ENCODE peak calls at places on chromosomes 3 and 15, in four cellular contexts. One of them, this sample, is unnamed.

GRCh38 chr3:123327480-123327879 is 121.4 kb downstream of the ADCY5 start:
- DNase-seq in breast epithelium: no peak
- DNase-seq in lung: no peak
- DNase-seq in progenitor cell of endocrine pancreas: no peak
- DNase-seq in this sample: no peak

GRCh38 chr3:12237912-12238650 is 50.8 kb upstream of the PPARG start:
- DNase-seq in lung: no peak
- DNase-seq in progenitor cell of endocrine pancreas: no peak
- DNase-seq in breast epithelium: no peak
- DNase-seq in this sample: no peak

GRCh38 chr3:12179441-12179840 is 20.7 kb upstream of the TIMP4 start:
- DNase-seq in lung: no peak
- DNase-seq in breast epithelium: no peak
- DNase-seq in progenitor cell of endocrine pancreas: no peak
- DNase-seq in this sample: no peak

GRCh38 chr15:95591886-95592285 is 738.6 kb upstream of the NR2F2 start:
- DNase-seq in breast epithelium: no peak
- DNase-seq in lung: no peak
- DNase-seq in progenitor cell of endocrine pancreas: no peak
- DNase-seq in this sample: no peak

GRCh38 chr3:139421034-139421433 is 31.6 kb upstream of the COPB2 start:
- DNase-seq in lung: no peak
- DNase-seq in progenitor cell of endocrine pancreas: no peak
- DNase-seq in breast epithelium: no peak
- DNase-seq in this sample: no peak

GRCh38 chr3:183984749-183985729 is 32.6 kb downstream of the ABCC5 start:
- DNase-seq in progenitor cell of endocrine pancreas: no peak
- DNase-seq in breast epithelium: no peak
- DNase-seq in lung: no peak
- DNase-seq in this sample: no peak

GRCh38 chr3:186432944-186433732 is 71.1 kb upstream of the DGKG start:
- DNase-seq in breast epithelium: no peak
- DNase-seq in lung: no peak
- DNase-seq in progenitor cell of endocrine pancreas: no peak
- DNase-seq in this sample: no peak

GRCh38 chr3:46089237-46090011 is 62.1 kb upstream of the XCR1 start:
- DNase-seq in lung: peak
- DNase-seq in progenitor cell of endocrine pancreas: no peak
- DNase-seq in breast epithelium: no peak
- DNase-seq in this sample: peak

GRCh38 chr15:50925281-50925680 is 16.8 kb downstream of the AP4E1 start:
- DNase-seq in progenitor cell of endocrine pancreas: no peak
- DNase-seq in breast epithelium: no peak
- DNase-seq in lung: no peak
- DNase-seq in this sample: no peak

GRCh38 chr3:27202959-27203358 is 166.2 kb downstream of the NEK10 start:
- DNase-seq in breast epithelium: no peak
- DNase-seq in progenitor cell of endocrine pancreas: no peak
- DNase-seq in lung: no peak
- DNase-seq in this sample: no peak

GRCh38 chr3:105553851-105554250 is 187.1 kb downstream of the ALCAM start:
- DNase-seq in progenitor cell of endocrine pancreas: no peak
- DNase-seq in breast epithelium: no peak
- DNase-seq in lung: no peak
- DNase-seq in this sample: no peak

GRCh38 chr3:87336761-87337160 is 60.4 kb upstream of the POU1F1 start:
- DNase-seq in progenitor cell of endocrine pancreas: no peak
- DNase-seq in lung: no peak
- DNase-seq in breast epithelium: no peak
- DNase-seq in this sample: no peak

GRCh38 chr3:133991637-133992036 is 38.1 kb downstream of the SLCO2A1 start:
- DNase-seq in progenitor cell of endocrine pancreas: no peak
- DNase-seq in breast epithelium: no peak
- DNase-seq in lung: no peak
- DNase-seq in this sample: no peak

GRCh38 chr3:30577788-30578187 is 28.6 kb upstream of the TGFBR2 start:
- DNase-seq in progenitor cell of endocrine pancreas: no peak
- DNase-seq in breast epithelium: no peak
- DNase-seq in lung: no peak
- DNase-seq in this sample: no peak

GRCh38 chr3:173403376-173403775 is 5.8 kb downstream of the NLGN1 start:
- DNase-seq in progenitor cell of endocrine pancreas: no peak
- DNase-seq in breast epithelium: no peak
- DNase-seq in lung: no peak
- DNase-seq in this sample: no peak

GRCh38 chr3:25508901-25509300 is 80.8 kb downstream of the RARB start:
- DNase-seq in progenitor cell of endocrine pancreas: no peak
- DNase-seq in lung: no peak
- DNase-seq in breast epithelium: no peak
- DNase-seq in this sample: no peak

GRCh38 chr3:124509884-124510283 is 220.4 kb upstream of the UMPS start:
- DNase-seq in breast epithelium: no peak
- DNase-seq in progenitor cell of endocrine pancreas: no peak
- DNase-seq in lung: no peak
- DNase-seq in this sample: no peak

GRCh38 chr15:67563961-67564570 is 21.6 kb downstream of the MAP2K5 start:
- DNase-seq in lung: no peak
- DNase-seq in breast epithelium: no peak
- DNase-seq in progenitor cell of endocrine pancreas: no peak
- DNase-seq in this sample: no peak
- TF ChIP-seq CTCF in lung: no peak
- TF ChIP-seq CTCF in breast epithelium: no peak
- TF ChIP-seq CTCF in progenitor cell of endocrine pancreas: no peak
- TF ChIP-seq CTCF in this sample: no peak

GRCh38 chr3:113552851-113553250 is 20.5 kb downstream of the SIDT1 start:
- DNase-seq in lung: no peak
- DNase-seq in progenitor cell of endocrine pancreas: no peak
- DNase-seq in breast epithelium: no peak
- DNase-seq in this sample: no peak
- TF ChIP-seq CTCF in lung: no peak
- TF ChIP-seq CTCF in progenitor cell of endocrine pancreas: no peak
- TF ChIP-seq CTCF in breast epithelium: no peak
- TF ChIP-seq CTCF in this sample: no peak

GRCh38 chr3:52495777-52496602 is 852 bp downstream of the STAB1 start:
- DNase-seq in breast epithelium: no peak
- DNase-seq in lung: peak
- DNase-seq in progenitor cell of endocrine pancreas: no peak
- DNase-seq in this sample: no peak

GRCh38 chr3:52501046-52501445 is 5.9 kb downstream of the STAB1 start:
- DNase-seq in lung: no peak
- DNase-seq in breast epithelium: no peak
- DNase-seq in progenitor cell of endocrine pancreas: no peak
- DNase-seq in this sample: no peak

GRCh38 chr3:52502001-52502400 is 6.9 kb downstream of the STAB1 start:
- DNase-seq in lung: no peak
- DNase-seq in progenitor cell of endocrine pancreas: no peak
- DNase-seq in breast epithelium: no peak
- DNase-seq in this sample: no peak

GRCh38 chr3:52495096-52495495 is at the start of gene STAB1:
- DNase-seq in lung: peak
- DNase-seq in breast epithelium: peak
- DNase-seq in progenitor cell of endocrine pancreas: no peak
- DNase-seq in this sample: no peak

GRCh38 chr3:52498134-52499054 is 3.3 kb downstream of the STAB1 start:
- DNase-seq in breast epithelium: no peak
- DNase-seq in progenitor cell of endocrine pancreas: no peak
- DNase-seq in lung: peak
- DNase-seq in this sample: peak
- TF ChIP-seq CTCF in breast epithelium: no peak
- TF ChIP-seq CTCF in progenitor cell of endocrine pancreas: no peak
- TF ChIP-seq CTCF in lung: no peak
- TF ChIP-seq CTCF in this sample: no peak

GRCh38 chr15:25492315-25492714 is 53.5 kb upstream of the UBE3A start:
- DNase-seq in lung: no peak
- DNase-seq in breast epithelium: no peak
- DNase-seq in progenitor cell of endocrine pancreas: no peak
- DNase-seq in this sample: no peak
- TF ChIP-seq CTCF in lung: no peak
- TF ChIP-seq CTCF in breast epithelium: no peak
- TF ChIP-seq CTCF in progenitor cell of endocrine pancreas: no peak
- TF ChIP-seq CTCF in this sample: no peak

GRCh38 chr3:61562042-61562809 is 855 bp downstream of the PTPRG start:
- DNase-seq in breast epithelium: no peak
- DNase-seq in lung: no peak
- DNase-seq in progenitor cell of endocrine pancreas: peak
- DNase-seq in this sample: peak

GRCh38 chr3:61562810-61563613 is 1.6 kb downstream of the PTPRG start:
- DNase-seq in breast epithelium: no peak
- DNase-seq in progenitor cell of endocrine pancreas: peak
- DNase-seq in lung: no peak
- DNase-seq in this sample: peak

GRCh38 chr3:61565569-61565968 is 4.2 kb downstream of the PTPRG start:
- DNase-seq in breast epithelium: no peak
- DNase-seq in progenitor cell of endocrine pancreas: no peak
- DNase-seq in lung: no peak
- DNase-seq in this sample: no peak

GRCh38 chr3:61563614-61564404 is 2.4 kb downstream of the PTPRG start:
- DNase-seq in progenitor cell of endocrine pancreas: no peak
- DNase-seq in lung: no peak
- DNase-seq in breast epithelium: no peak
- DNase-seq in this sample: no peak

DNA sequence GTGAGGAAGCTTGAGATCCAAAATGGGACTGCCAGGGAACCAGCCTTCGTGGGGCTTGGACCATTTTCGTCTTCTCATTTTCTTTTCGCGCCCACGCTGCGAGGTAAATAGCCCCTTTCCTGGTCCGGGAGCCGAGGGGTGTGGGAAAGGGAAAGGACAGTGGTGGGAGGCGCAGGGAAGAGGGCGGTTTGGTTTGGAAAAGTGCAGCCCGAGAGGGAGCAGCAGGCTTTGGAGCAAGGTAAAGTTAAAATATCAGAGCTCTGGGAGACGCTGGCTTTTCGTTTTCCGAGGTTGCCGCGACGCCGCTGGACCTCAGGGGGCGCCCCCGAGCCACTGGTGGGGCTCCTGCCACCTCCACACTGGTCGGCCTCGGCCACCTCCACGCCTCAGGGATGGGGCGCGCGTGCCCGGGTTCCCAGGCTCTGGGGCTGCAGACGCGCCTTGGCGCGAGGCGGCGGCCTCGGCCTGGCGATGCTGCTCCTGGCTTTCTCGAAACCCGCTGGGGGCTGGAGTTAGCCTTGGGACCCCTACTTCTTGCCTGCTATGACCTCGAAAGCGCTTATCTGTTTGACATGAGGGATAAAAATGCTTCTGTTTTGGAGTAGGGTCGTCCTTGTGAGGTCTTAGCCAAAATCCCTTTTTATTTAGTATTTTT is 3.2 kb downstream of the PTPRG start:
- DNase-seq in progenitor cell of endocrine pancreas: peak
- DNase-seq in lung: peak
- DNase-seq in breast epithelium: peak
- DNase-seq in this sample: peak
- TF ChIP-seq CTCF in progenitor cell of endocrine pancreas: peak
- TF ChIP-seq CTCF in lung: peak
- TF ChIP-seq CTCF in breast epithelium: peak
- TF ChIP-seq CTCF in this sample: peak

GRCh38 chr3:147384210-147385058 is 21.9 kb downstream of the ZIC4 start:
- DNase-seq in breast epithelium: no peak
- DNase-seq in lung: no peak
- DNase-seq in progenitor cell of endocrine pancreas: no peak
- DNase-seq in this sample: no peak

GRCh38 chr3:147381610-147382009 is 24.7 kb downstream of the ZIC4 start:
- DNase-seq in lung: no peak
- DNase-seq in progenitor cell of endocrine pancreas: no peak
- DNase-seq in breast epithelium: no peak
- DNase-seq in this sample: no peak

GRCh38 chr3:147385059-147386012 is 21.0 kb downstream of the ZIC4 start:
- DNase-seq in breast epithelium: no peak
- DNase-seq in lung: no peak
- DNase-seq in progenitor cell of endocrine pancreas: no peak
- DNase-seq in this sample: no peak

GRCh38 chr3:147380996-147381376 is 25.4 kb downstream of the ZIC4 start:
- DNase-seq in lung: no peak
- DNase-seq in progenitor cell of endocrine pancreas: no peak
- DNase-seq in breast epithelium: no peak
- DNase-seq in this sample: no peak

DNA sequence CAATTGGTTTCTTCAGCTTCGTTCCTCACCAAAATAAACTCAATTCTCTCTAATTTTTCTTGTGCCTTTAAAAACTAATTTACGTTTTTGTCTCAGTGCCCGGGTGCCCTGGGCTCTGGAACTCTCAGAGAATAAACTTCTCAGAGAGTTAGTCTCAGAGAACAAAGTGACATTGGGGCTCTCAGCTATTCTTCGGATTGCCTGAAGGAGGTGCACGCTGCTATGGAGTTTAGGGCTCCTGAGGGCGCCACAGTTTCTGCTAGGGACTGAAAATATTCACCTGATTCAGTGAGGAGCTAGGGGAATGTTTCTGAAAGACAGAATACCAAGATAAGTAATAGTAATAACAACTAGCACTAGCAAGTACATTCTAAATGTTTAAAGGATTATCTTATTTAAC is 22.7 kb downstream of the ZIC4 start:
- DNase-seq in breast epithelium: no peak
- DNase-seq in progenitor cell of endocrine pancreas: no peak
- DNase-seq in lung: no peak
- DNase-seq in this sample: no peak
- TF ChIP-seq CTCF in breast epithelium: no peak
- TF ChIP-seq CTCF in progenitor cell of endocrine pancreas: peak
- TF ChIP-seq CTCF in lung: no peak
- TF ChIP-seq CTCF in this sample: no peak

GRCh38 chr15:90716976-90717821 is at the start of gene BLM:
- DNase-seq in lung: peak
- DNase-seq in breast epithelium: peak
- DNase-seq in progenitor cell of endocrine pancreas: peak
- DNase-seq in this sample: peak
- TF ChIP-seq CTCF in lung: peak
- TF ChIP-seq CTCF in breast epithelium: peak
- TF ChIP-seq CTCF in progenitor cell of endocrine pancreas: peak
- TF ChIP-seq CTCF in this sample: peak